ENCODE peak calls at places on chromosome 15, in ten cellular contexts. J is adrenal gland, X is GM23338, I is small intestine, W is tibial nerve, C is left lung, H is hepatocyte, Z is neural progenitor cell, F is endodermal cell, O is cardiac muscle cell. V is an unnamed sample. For H3K4me1, the result is how much of the 10 kb centered on the place peaks cover.

GRCh38 chr15:68684476-68684875 is 105.7 kb downstream of the CORO2B start:
- DNase-seq in J (no peak), X (no peak), I (no peak), W (no peak), C (no peak), H (no peak), Z (no peak), F (peak), O (peak), V (no peak)

GRCh38 chr15:59329570-59330350 is 42.9 kb downstream of the MYO1E start:
- DNase-seq in J (no peak), X (no peak), I (peak), W (peak), C (no peak), H (peak), Z (no peak), F (no peak), O (no peak), V (no peak)

GRCh38 chr15:78033864-78034263 is 43.6 kb downstream of the TBC1D2B start:
- DNase-seq in J (no peak), X (no peak), I (no peak), W (no peak), C (no peak), H (no peak), Z (no peak), F (no peak), O (no peak), V (no peak)

GRCh38 chr15:67542462-67543347 is at the start of gene MAP2K5:
- DNase-seq in J (peak), X (peak), I (peak), W (peak), C (peak), H (peak), Z (peak), F (peak), O (peak), V (peak)

GRCh38 chr15:39154136-39154770 is 426.6 kb upstream of the THBS1 start:
- DNase-seq in J (no peak), X (peak), I (peak), W (no peak), C (no peak), H (peak), Z (no peak), F (no peak), O (no peak), V (no peak)

GRCh38 chr15:37516628-37517027 is 416.3 kb upstream of the MEIS2 start:
- DNase-seq in J (no peak), X (no peak), I (no peak), W (no peak), C (no peak), H (no peak), Z (no peak), F (no peak), O (no peak), V (no peak)

GRCh38 chr15:37934340-37934739 is at the start of gene TMCO5A:
- DNase-seq in J (no peak), X (no peak), I (no peak), W (no peak), C (no peak), H (no peak), Z (no peak), F (no peak), O (no peak), V (no peak)

GRCh38 chr15:52143862-52144261 is 31.3 kb upstream of the BCL2L10 start:
- DNase-seq in J (no peak), X (peak), I (no peak), W (no peak), C (no peak), H (peak), Z (no peak), F (peak), O (no peak), V (no peak)

GRCh38 chr15:26721231-26721630 is 51.6 kb downstream of the GABRB3 start:
- DNase-seq in J (no peak), X (peak), I (no peak), W (no peak), C (no peak), H (no peak), Z (no peak), F (peak), O (no peak), V (no peak)

GRCh38 chr15:95972136-95972553 is 358.4 kb upstream of the NR2F2 start:
- DNase-seq in J (no peak), X (no peak), I (no peak), W (peak), C (no peak), H (peak), Z (no peak), F (no peak), O (peak), V (peak)

GRCh38 chr15:96345560-96346389 is 15.3 kb downstream of the NR2F2 start:
- DNase-seq in J (peak), X (peak), I (peak), W (peak), C (peak), H (peak), Z (peak), F (peak), O (peak), V (peak)

GRCh38 chr15:68598171-68599152 is 19.7 kb downstream of the CORO2B start:
- DNase-seq in J (no peak), X (no peak), I (no peak), W (no peak), C (no peak), H (no peak), Z (no peak), F (no peak), O (peak), V (no peak)

GRCh38 chr15:73284073-73284472 is 84.7 kb downstream of the HCN4 start:
- DNase-seq in J (no peak), X (no peak), I (no peak), W (no peak), C (no peak), H (no peak), Z (no peak), F (no peak), O (no peak), V (no peak)

GRCh38 chr15:92797168-92798052 is 102.7 kb upstream of the CHD2 start:
- DNase-seq in J (peak), X (peak), I (peak), W (peak), C (no peak), H (peak), Z (peak), F (peak), O (peak), V (no peak)

GRCh38 chr15:68930268-68931022 is at the start of gene SPESP1:
- DNase-seq in J (peak), X (peak), I (peak), W (no peak), C (peak), H (no peak), Z (no peak), F (no peak), O (no peak), V (peak)

GRCh38 chr15:42385206-42385979 is 26.1 kb downstream of the CAPN3 start:
- DNase-seq in J (no peak), X (peak), I (peak), W (no peak), C (no peak), H (peak), Z (peak), F (peak), O (peak), V (no peak)

GRCh38 chr15:63185206-63185605 is 4.2 kb upstream of the RAB8B start:
- DNase-seq in J (no peak), X (no peak), I (no peak), W (no peak), C (no peak), H (no peak), Z (no peak), F (peak), O (no peak), V (no peak)

GRCh38 chr15:62060896-62061280 is 641 bp upstream of the VPS13C start:
- DNase-seq in J (no peak), X (no peak), I (no peak), W (no peak), C (no peak), H (no peak), Z (no peak), F (no peak), O (no peak), V (no peak)

GRCh38 chr15:70212288-70212962 is 114.7 kb upstream of the TLE3 start:
- DNase-seq in J (no peak), X (no peak), I (no peak), W (no peak), C (peak), H (no peak), Z (no peak), F (no peak), O (peak), V (no peak)

DNA sequence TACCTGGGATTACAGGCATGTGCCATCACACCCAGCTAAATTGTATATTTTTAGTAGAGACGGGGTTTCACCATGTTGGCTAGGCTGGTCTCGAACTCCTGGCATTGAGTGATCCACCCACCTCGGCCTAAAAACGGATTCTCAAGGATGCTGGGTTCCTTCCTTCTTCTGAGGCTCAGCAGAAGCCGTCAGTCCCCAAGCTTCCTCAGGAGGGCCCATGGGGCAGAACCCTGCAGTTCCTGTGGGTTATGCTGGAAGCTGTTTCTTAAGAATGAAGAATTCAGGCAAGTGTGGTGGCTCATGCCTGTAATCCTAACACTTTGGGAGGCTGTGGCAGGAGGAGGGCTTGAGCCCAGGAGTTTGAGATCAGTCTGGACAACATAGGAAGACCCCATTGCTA is 29.0 kb upstream of the ZNF710 start:
- DNase-seq in J (no peak), X (no peak), I (no peak), W (no peak), C (no peak), H (no peak), Z (no peak), F (no peak), O (no peak), V (peak)
- H3K4me1 ChIP-seq in J (under half), X (under half), I (under half), W (under half), C (under half), H (under half), Z (under half), F (under half), O (under half), V (under half)

GRCh38 chr15:101171954-101172353 is 79.9 kb downstream of the CHSY1 start:
- DNase-seq in J (no peak), X (no peak), I (no peak), W (no peak), C (no peak), H (no peak), Z (no peak), F (no peak), O (no peak), V (no peak)
- H3K4me1 ChIP-seq in J (under half), X (under half), I (under half), W (under half), C (under half), H (under half), Z (under half), F (under half), O (under half), V (half or more)

DNA sequence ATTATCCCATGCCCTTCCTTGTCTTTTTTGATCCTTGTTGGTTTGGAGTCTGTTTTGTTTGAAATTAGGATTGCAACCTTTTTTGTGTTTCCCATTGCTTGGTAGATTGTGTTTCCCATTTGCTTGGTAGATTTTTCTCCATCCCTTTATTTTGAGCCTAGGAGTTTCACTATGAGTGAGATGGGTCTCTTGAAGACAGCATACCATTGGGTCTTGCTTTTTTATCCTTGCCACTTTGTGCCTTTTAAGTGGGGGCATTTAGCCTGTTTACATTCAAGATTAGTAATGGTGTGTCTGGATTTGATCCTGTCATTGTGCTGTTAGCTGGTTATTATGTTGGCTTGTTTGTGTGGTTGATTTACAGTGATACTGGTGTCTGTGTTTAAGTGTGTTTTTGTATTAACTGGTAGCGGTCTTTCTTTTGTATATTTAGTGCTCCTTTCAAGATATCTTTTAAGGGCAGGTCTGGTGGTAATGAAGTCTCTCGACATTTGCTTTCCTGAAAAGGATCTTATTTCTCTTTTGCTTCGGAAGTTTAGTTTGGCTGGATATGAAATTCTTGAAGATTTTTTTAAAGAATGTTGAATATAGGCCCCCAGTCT is 70.8 kb downstream of the AKAP13 start:
- DNase-seq in J (no peak), X (no peak), I (no peak), W (no peak), C (no peak), H (no peak), Z (no peak), F (no peak), O (no peak), V (no peak)
- H3K4me1 ChIP-seq in J (under half), X (under half), I (under half), W (under half), C (under half), H (under half), Z (under half), F (under half), O (under half), V (under half)

GRCh38 chr15:64701051-64701450 is 74.3 kb downstream of the RBPMS2 start:
- DNase-seq in J (no peak), X (peak), I (no peak), W (no peak), C (no peak), H (no peak), Z (no peak), F (no peak), O (no peak), V (no peak)

GRCh38 chr15:64697911-64698369 is 77.4 kb downstream of the RBPMS2 start:
- DNase-seq in J (no peak), X (no peak), I (no peak), W (no peak), C (no peak), H (no peak), Z (no peak), F (no peak), O (no peak), V (no peak)

GRCh38 chr15:64701482-64701881 is 73.9 kb downstream of the RBPMS2 start:
- DNase-seq in J (no peak), X (no peak), I (no peak), W (no peak), C (no peak), H (no peak), Z (peak), F (no peak), O (no peak), V (no peak)

GRCh38 chr15:64702816-64703631 is 72.4 kb downstream of the RBPMS2 start:
- DNase-seq in J (peak), X (peak), I (peak), W (peak), C (peak), H (peak), Z (peak), F (peak), O (peak), V (peak)

DNA sequence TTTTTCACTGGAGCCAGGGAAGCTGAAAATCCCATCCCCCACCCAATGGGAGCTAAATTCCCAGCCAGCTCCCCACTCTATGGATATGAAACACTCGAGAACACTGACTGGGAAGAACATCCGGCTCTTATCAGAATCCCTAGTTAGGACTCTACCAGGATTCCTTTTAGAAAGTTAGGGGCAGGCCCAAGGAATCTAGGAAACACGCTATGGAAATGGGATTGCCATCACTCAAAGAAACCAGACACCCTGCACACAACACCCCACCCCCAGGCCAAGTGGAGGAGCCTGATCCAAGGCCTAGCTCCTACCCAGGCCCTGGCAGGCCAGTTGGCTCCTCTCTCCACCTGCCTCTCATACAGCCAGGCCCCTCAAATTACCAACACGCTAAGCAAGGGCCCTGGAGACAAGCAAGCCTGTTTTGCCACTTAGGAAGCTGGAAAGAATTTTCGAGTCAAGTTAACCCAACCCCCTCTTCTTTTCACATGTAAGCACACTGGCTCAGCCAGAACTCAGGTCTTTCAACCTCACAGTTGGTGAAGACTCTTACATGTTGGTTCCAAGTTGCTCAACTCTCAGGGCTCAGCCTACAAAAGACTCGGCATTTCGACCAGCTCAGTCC is 75.5 kb downstream of the RBPMS2 start:
- DNase-seq in J (no peak), X (peak), I (no peak), W (no peak), C (no peak), H (peak), Z (peak), F (peak), O (peak), V (no peak)
- H3K4me1 ChIP-seq in J (under half), X (half or more), I (under half), W (under half), C (half or more), H (half or more), Z (half or more), F (under half), O (half or more), V (half or more)

DNA sequence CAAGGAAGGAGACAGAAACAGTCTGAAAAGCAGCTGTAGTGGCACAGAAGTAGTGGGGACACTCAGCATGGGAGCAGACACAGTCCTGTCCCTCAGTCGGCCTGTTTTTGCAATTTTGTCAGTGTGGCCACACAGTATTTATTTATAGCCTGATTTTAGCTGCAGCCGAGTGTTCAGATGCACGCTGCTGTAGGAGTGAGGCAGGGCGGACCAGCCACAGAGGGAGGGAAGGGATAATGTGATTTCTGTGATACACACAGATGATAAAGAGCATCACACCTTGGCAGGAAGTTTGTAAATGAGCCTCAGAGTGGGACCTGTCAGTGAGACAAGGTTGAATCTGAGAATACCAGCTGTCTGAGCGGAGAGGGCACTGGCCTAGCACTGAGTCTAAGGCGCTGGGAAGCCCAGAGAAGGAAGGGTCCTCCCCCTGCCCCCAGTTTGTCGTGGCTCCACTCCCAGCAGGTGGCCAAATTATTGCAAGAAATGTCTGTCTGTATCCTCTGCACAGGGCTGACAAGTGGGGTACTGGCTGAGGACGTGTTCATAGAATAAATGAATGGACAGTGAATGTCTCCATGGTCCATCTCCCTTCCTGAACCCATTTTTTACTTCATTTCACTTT is 3.8 kb downstream of the PSTPIP1 start:
- DNase-seq in J (no peak), X (no peak), I (no peak), W (no peak), C (no peak), H (no peak), Z (no peak), F (no peak), O (no peak), V (no peak)
- H3K4me1 ChIP-seq in J (under half), X (under half), I (under half), W (under half), C (under half), H (under half), Z (under half), F (under half), O (under half), V (under half)

GRCh38 chr15:85414991-85415390 is 34.6 kb downstream of the AKAP13 start:
- DNase-seq in J (no peak), X (no peak), I (no peak), W (no peak), C (peak), H (no peak), Z (no peak), F (no peak), O (no peak), V (no peak)
- H3K4me1 ChIP-seq in J (under half), X (under half), I (under half), W (under half), C (under half), H (under half), Z (under half), F (under half), O (under half), V (half or more)

GRCh38 chr15:40332138-40332781 is 8.5 kb downstream of the CCDC9B start:
- DNase-seq in J (no peak), X (no peak), I (no peak), W (no peak), C (no peak), H (no peak), Z (no peak), F (no peak), O (no peak), V (no peak)

GRCh38 chr15:40334941-40335795 is 5.6 kb downstream of the CCDC9B start:
- DNase-seq in J (no peak), X (no peak), I (peak), W (no peak), C (peak), H (no peak), Z (no peak), F (no peak), O (no peak), V (no peak)

GRCh38 chr15:40336129-40337122 is 4.3 kb downstream of the CCDC9B start:
- DNase-seq in J (no peak), X (peak), I (no peak), W (no peak), C (peak), H (no peak), Z (peak), F (peak), O (peak), V (peak)

GRCh38 chr15:40333922-40334492 is 6.7 kb downstream of the CCDC9B start:
- DNase-seq in J (no peak), X (no peak), I (no peak), W (peak), C (peak), H (peak), Z (no peak), F (no peak), O (no peak), V (peak)

GRCh38 chr15:40334541-40334940 is 6.2 kb downstream of the CCDC9B start:
- DNase-seq in J (no peak), X (no peak), I (no peak), W (no peak), C (no peak), H (no peak), Z (no peak), F (no peak), O (no peak), V (no peak)
- H3K4me1 ChIP-seq in J (under half), X (under half), I (under half), W (under half), C (under half), H (under half), Z (under half), F (under half), O (half or more), V (half or more)

V was measured in heart left ventricle.